ENCODE peak calls at places on chromosome 6, in seven cellular contexts. One of them, this sample, is unnamed.

GRCh38 chr6:126376682-126377081 is 36.8 kb downstream of the CENPW start:
- DNase-seq in Daoy: no peak
- DNase-seq in foreskin fibroblast: no peak
- DNase-seq in T1000: no peak
- DNase-seq in ELR: no peak
- DNase-seq in astrocyte of the spinal cord: no peak
- DNase-seq in HTR-8/SVneo: no peak
- DNase-seq in this sample: no peak

GRCh38 chr6:33276864-33277662 is at the start of gene B3GALT4:
- DNase-seq in Daoy: peak
- DNase-seq in foreskin fibroblast: peak
- DNase-seq in T1000: peak
- DNase-seq in ELR: peak
- DNase-seq in astrocyte of the spinal cord: peak
- DNase-seq in HTR-8/SVneo: peak
- DNase-seq in this sample: peak

GRCh38 chr6:44696686-44697085 is 309.2 kb downstream of the CDC5L start:
- DNase-seq in Daoy: no peak
- DNase-seq in foreskin fibroblast: peak
- DNase-seq in T1000: no peak
- DNase-seq in ELR: no peak
- DNase-seq in astrocyte of the spinal cord: no peak
- DNase-seq in HTR-8/SVneo: no peak
- DNase-seq in this sample: no peak

GRCh38 chr6:159608961-159609673 is 83.9 kb downstream of the SOD2 start:
- DNase-seq in Daoy: peak
- DNase-seq in foreskin fibroblast: peak
- DNase-seq in T1000: no peak
- DNase-seq in ELR: peak
- DNase-seq in astrocyte of the spinal cord: peak
- DNase-seq in HTR-8/SVneo: no peak
- DNase-seq in this sample: no peak

GRCh38 chr6:47093169-47093568 is 51.0 kb upstream of the ADGRF1 start:
- DNase-seq in Daoy: no peak
- DNase-seq in foreskin fibroblast: no peak
- DNase-seq in T1000: no peak
- DNase-seq in ELR: no peak
- DNase-seq in astrocyte of the spinal cord: no peak
- DNase-seq in HTR-8/SVneo: no peak
- DNase-seq in this sample: no peak

GRCh38 chr6:26159417-26160273 is 72.4 kb downstream of the HFE start:
- DNase-seq in Daoy: peak
- DNase-seq in foreskin fibroblast: peak
- DNase-seq in T1000: no peak
- DNase-seq in ELR: peak
- DNase-seq in astrocyte of the spinal cord: peak
- DNase-seq in HTR-8/SVneo: no peak
- DNase-seq in this sample: no peak

GRCh38 chr6:116779569-116780164 is 14.1 kb upstream of the FAM162B start:
- DNase-seq in Daoy: peak
- DNase-seq in foreskin fibroblast: peak
- DNase-seq in T1000: no peak
- DNase-seq in ELR: peak
- DNase-seq in astrocyte of the spinal cord: peak
- DNase-seq in HTR-8/SVneo: peak
- DNase-seq in this sample: no peak

GRCh38 chr6:3895805-3896204 is 46.6 kb downstream of the FAM50B start:
- DNase-seq in Daoy: no peak
- DNase-seq in foreskin fibroblast: no peak
- DNase-seq in T1000: no peak
- DNase-seq in ELR: no peak
- DNase-seq in astrocyte of the spinal cord: no peak
- DNase-seq in HTR-8/SVneo: no peak
- DNase-seq in this sample: no peak

GRCh38 chr6:122568865-122569264 is 41.3 kb upstream of the PKIB start:
- DNase-seq in Daoy: no peak
- DNase-seq in foreskin fibroblast: no peak
- DNase-seq in T1000: no peak
- DNase-seq in ELR: no peak
- DNase-seq in astrocyte of the spinal cord: no peak
- DNase-seq in HTR-8/SVneo: no peak
- DNase-seq in this sample: no peak

GRCh38 chr6:111663232-111663631 is 57.6 kb upstream of the TRAF3IP2 start:
- DNase-seq in Daoy: no peak
- DNase-seq in foreskin fibroblast: no peak
- DNase-seq in T1000: no peak
- DNase-seq in ELR: no peak
- DNase-seq in astrocyte of the spinal cord: no peak
- DNase-seq in HTR-8/SVneo: no peak
- DNase-seq in this sample: no peak

GRCh38 chr6:33007831-33008395 is 1.5 kb downstream of the HLA-DOA start:
- DNase-seq in Daoy: no peak
- DNase-seq in foreskin fibroblast: no peak
- DNase-seq in T1000: no peak
- DNase-seq in ELR: no peak
- DNase-seq in astrocyte of the spinal cord: no peak
- DNase-seq in HTR-8/SVneo: no peak
- DNase-seq in this sample: no peak

GRCh38 chr6:20182926-20183521 is 29.2 kb downstream of the MBOAT1 start:
- DNase-seq in Daoy: peak
- DNase-seq in foreskin fibroblast: peak
- DNase-seq in T1000: no peak
- DNase-seq in ELR: no peak
- DNase-seq in astrocyte of the spinal cord: peak
- DNase-seq in HTR-8/SVneo: no peak
- DNase-seq in this sample: no peak

GRCh38 chr6:159169193-159169555 is at the start of gene FNDC1:
- DNase-seq in Daoy: peak
- DNase-seq in foreskin fibroblast: peak
- DNase-seq in T1000: no peak
- DNase-seq in ELR: peak
- DNase-seq in astrocyte of the spinal cord: no peak
- DNase-seq in HTR-8/SVneo: peak
- DNase-seq in this sample: peak

GRCh38 chr6:55319961-55320690 is 7.1 kb upstream of the GFRAL start:
- DNase-seq in Daoy: no peak
- DNase-seq in foreskin fibroblast: no peak
- DNase-seq in T1000: no peak
- DNase-seq in ELR: no peak
- DNase-seq in astrocyte of the spinal cord: no peak
- DNase-seq in HTR-8/SVneo: no peak
- DNase-seq in this sample: no peak

GRCh38 chr6:160955508-160956295 is 35.9 kb upstream of the MAP3K4 start:
- DNase-seq in Daoy: no peak
- DNase-seq in foreskin fibroblast: no peak
- DNase-seq in T1000: no peak
- DNase-seq in ELR: no peak
- DNase-seq in astrocyte of the spinal cord: no peak
- DNase-seq in HTR-8/SVneo: no peak
- DNase-seq in this sample: no peak

GRCh38 chr6:125798734-125799510 is 8.2 kb downstream of the NCOA7 start:
- DNase-seq in Daoy: no peak
- DNase-seq in foreskin fibroblast: peak
- DNase-seq in T1000: no peak
- DNase-seq in ELR: no peak
- DNase-seq in astrocyte of the spinal cord: no peak
- DNase-seq in HTR-8/SVneo: no peak
- DNase-seq in this sample: no peak

GRCh38 chr6:44388135-44388487 is 605 bp downstream of the CDC5L start:
- DNase-seq in Daoy: no peak
- DNase-seq in foreskin fibroblast: no peak
- DNase-seq in T1000: no peak
- DNase-seq in ELR: no peak
- DNase-seq in astrocyte of the spinal cord: no peak
- DNase-seq in HTR-8/SVneo: no peak
- DNase-seq in this sample: no peak

GRCh38 chr6:33277663-33278391 is 904 bp downstream of the B3GALT4 start:
- DNase-seq in Daoy: peak
- DNase-seq in foreskin fibroblast: peak
- DNase-seq in T1000: no peak
- DNase-seq in ELR: peak
- DNase-seq in astrocyte of the spinal cord: no peak
- DNase-seq in HTR-8/SVneo: no peak
- DNase-seq in this sample: peak

GRCh38 chr6:43613721-43614395 is 15.2 kb downstream of the GTPBP2 start:
- DNase-seq in Daoy: no peak
- DNase-seq in foreskin fibroblast: no peak
- DNase-seq in T1000: no peak
- DNase-seq in ELR: no peak
- DNase-seq in astrocyte of the spinal cord: no peak
- DNase-seq in HTR-8/SVneo: no peak
- DNase-seq in this sample: no peak

GRCh38 chr6:161068296-161068695 is 76.7 kb downstream of the MAP3K4 start:
- DNase-seq in Daoy: no peak
- DNase-seq in foreskin fibroblast: no peak
- DNase-seq in T1000: no peak
- DNase-seq in ELR: no peak
- DNase-seq in astrocyte of the spinal cord: no peak
- DNase-seq in HTR-8/SVneo: no peak
- DNase-seq in this sample: no peak

GRCh38 chr6:46329568-46329967 is 158.8 kb upstream of the ENPP5 start:
- DNase-seq in Daoy: no peak
- DNase-seq in foreskin fibroblast: peak
- DNase-seq in T1000: no peak
- DNase-seq in ELR: no peak
- DNase-seq in astrocyte of the spinal cord: peak
- DNase-seq in HTR-8/SVneo: no peak
- DNase-seq in this sample: no peak

GRCh38 chr6:142624978-142625715 is 319.8 kb downstream of the HIVEP2 start:
- DNase-seq in Daoy: no peak
- DNase-seq in foreskin fibroblast: no peak
- DNase-seq in T1000: no peak
- DNase-seq in ELR: no peak
- DNase-seq in astrocyte of the spinal cord: no peak
- DNase-seq in HTR-8/SVneo: no peak
- DNase-seq in this sample: no peak

GRCh38 chr6:74277749-74278148 is 581.7 kb downstream of the CD109 start:
- DNase-seq in Daoy: no peak
- DNase-seq in foreskin fibroblast: peak
- DNase-seq in T1000: no peak
- DNase-seq in ELR: no peak
- DNase-seq in astrocyte of the spinal cord: peak
- DNase-seq in HTR-8/SVneo: no peak
- DNase-seq in this sample: no peak

GRCh38 chr6:106223300-106223930 is 102.1 kb downstream of the ATG5 start:
- DNase-seq in Daoy: peak
- DNase-seq in foreskin fibroblast: peak
- DNase-seq in T1000: no peak
- DNase-seq in ELR: peak
- DNase-seq in astrocyte of the spinal cord: peak
- DNase-seq in HTR-8/SVneo: peak
- DNase-seq in this sample: peak

GRCh38 chr6:148508401-148509151 is 165.9 kb downstream of the SASH1 start:
- DNase-seq in Daoy: peak
- DNase-seq in foreskin fibroblast: peak
- DNase-seq in T1000: peak
- DNase-seq in ELR: peak
- DNase-seq in astrocyte of the spinal cord: peak
- DNase-seq in HTR-8/SVneo: no peak
- DNase-seq in this sample: no peak

GRCh38 chr6:3457710-3458605 is 1.1 kb upstream of the SLC22A23 start:
- DNase-seq in Daoy: peak
- DNase-seq in foreskin fibroblast: peak
- DNase-seq in T1000: no peak
- DNase-seq in ELR: peak
- DNase-seq in astrocyte of the spinal cord: peak
- DNase-seq in HTR-8/SVneo: no peak
- DNase-seq in this sample: no peak

GRCh38 chr6:356828-357251 is 34.7 kb upstream of the IRF4 start:
- DNase-seq in Daoy: no peak
- DNase-seq in foreskin fibroblast: no peak
- DNase-seq in T1000: no peak
- DNase-seq in ELR: no peak
- DNase-seq in astrocyte of the spinal cord: no peak
- DNase-seq in HTR-8/SVneo: no peak
- DNase-seq in this sample: no peak

GRCh38 chr6:18405477-18406293 is 18.5 kb downstream of the RNF144B start:
- DNase-seq in Daoy: peak
- DNase-seq in foreskin fibroblast: peak
- DNase-seq in T1000: peak
- DNase-seq in ELR: peak
- DNase-seq in astrocyte of the spinal cord: peak
- DNase-seq in HTR-8/SVneo: peak
- DNase-seq in this sample: no peak

GRCh38 chr6:97865612-97866011 is 582.6 kb upstream of the MMS22L start:
- DNase-seq in Daoy: no peak
- DNase-seq in foreskin fibroblast: no peak
- DNase-seq in T1000: no peak
- DNase-seq in ELR: no peak
- DNase-seq in astrocyte of the spinal cord: no peak
- DNase-seq in HTR-8/SVneo: no peak
- DNase-seq in this sample: no peak

GRCh38 chr6:163554663-163555062 is 140.1 kb downstream of the QKI start:
- DNase-seq in Daoy: peak
- DNase-seq in foreskin fibroblast: peak
- DNase-seq in T1000: no peak
- DNase-seq in ELR: peak
- DNase-seq in astrocyte of the spinal cord: peak
- DNase-seq in HTR-8/SVneo: peak
- DNase-seq in this sample: peak

GRCh38 chr6:78835817-78836216 is 31.5 kb upstream of the IRAK1BP1 start:
- DNase-seq in Daoy: no peak
- DNase-seq in foreskin fibroblast: peak
- DNase-seq in T1000: no peak
- DNase-seq in ELR: peak
- DNase-seq in astrocyte of the spinal cord: no peak
- DNase-seq in HTR-8/SVneo: peak
- DNase-seq in this sample: no peak

GRCh38 chr6:161444464-161444863 is 170.6 kb upstream of the AGPAT4 start:
- DNase-seq in Daoy: peak
- DNase-seq in foreskin fibroblast: peak
- DNase-seq in T1000: no peak
- DNase-seq in ELR: no peak
- DNase-seq in astrocyte of the spinal cord: peak
- DNase-seq in HTR-8/SVneo: no peak
- DNase-seq in this sample: no peak

GRCh38 chr6:101961357-101961756 is 567.8 kb downstream of the GRIK2 start:
- DNase-seq in Daoy: no peak
- DNase-seq in foreskin fibroblast: no peak
- DNase-seq in T1000: no peak
- DNase-seq in ELR: no peak
- DNase-seq in astrocyte of the spinal cord: no peak
- DNase-seq in HTR-8/SVneo: no peak
- DNase-seq in this sample: no peak

GRCh38 chr6:348860-349396 is 42.6 kb upstream of the IRF4 start:
- DNase-seq in Daoy: no peak
- DNase-seq in foreskin fibroblast: no peak
- DNase-seq in T1000: no peak
- DNase-seq in ELR: no peak
- DNase-seq in astrocyte of the spinal cord: no peak
- DNase-seq in HTR-8/SVneo: no peak
- DNase-seq in this sample: no peak

GRCh38 chr6:83853968-83854501 is 875 bp downstream of the RIPPLY2 start:
- DNase-seq in Daoy: no peak
- DNase-seq in foreskin fibroblast: no peak
- DNase-seq in T1000: no peak
- DNase-seq in ELR: no peak
- DNase-seq in astrocyte of the spinal cord: no peak
- DNase-seq in HTR-8/SVneo: no peak
- DNase-seq in this sample: no peak

GRCh38 chr6:159440907-159441703 is 251.9 kb downstream of the SOD2 start:
- DNase-seq in Daoy: peak
- DNase-seq in foreskin fibroblast: no peak
- DNase-seq in T1000: no peak
- DNase-seq in ELR: no peak
- DNase-seq in astrocyte of the spinal cord: no peak
- DNase-seq in HTR-8/SVneo: no peak
- DNase-seq in this sample: no peak

GRCh38 chr6:3885262-3886036 is 36.3 kb downstream of the FAM50B start:
- DNase-seq in Daoy: peak
- DNase-seq in foreskin fibroblast: no peak
- DNase-seq in T1000: no peak
- DNase-seq in ELR: peak
- DNase-seq in astrocyte of the spinal cord: no peak
- DNase-seq in HTR-8/SVneo: peak
- DNase-seq in this sample: no peak

GRCh38 chr6:89117285-89118108 is at the start of gene SRSF12:
- DNase-seq in Daoy: peak
- DNase-seq in foreskin fibroblast: peak
- DNase-seq in T1000: no peak
- DNase-seq in ELR: peak
- DNase-seq in astrocyte of the spinal cord: no peak
- DNase-seq in HTR-8/SVneo: peak
- DNase-seq in this sample: peak